ENCODE peak calls at places on chromosomes 3 and 15, in six cellular contexts. B, X, U, W, F and L are unnamed samples. For H3K27me3, the result is how much of the 10 kb centered on the place peaks cover.

GRCh38 chr15:62783303-62783957 is 259.1 kb upstream of the TPM1 start:
- DNase-seq in B (peak), X (no peak), U (no peak), W (no peak), F (no peak), L (no peak)

GRCh38 chr3:181009225-181009624 is 19.7 kb upstream of the DNAJC19 start:
- DNase-seq in B (no peak), X (no peak), U (no peak), W (no peak), F (no peak), L (no peak)

GRCh38 chr3:179069762-179070390 is 1.7 kb downstream of the ZMAT3 start:
- DNase-seq in B (no peak), X (no peak), U (no peak), W (no peak), F (no peak), L (no peak)

GRCh38 chr3:15726043-15726442 is 71.7 kb downstream of the ANKRD28 start:
- DNase-seq in B (no peak), X (no peak), U (no peak), W (no peak), F (no peak), L (no peak)

GRCh38 chr3:151919446-151919845 is 46.0 kb downstream of the SUCNR1 start:
- DNase-seq in B (no peak), X (no peak), U (no peak), W (no peak), F (no peak), L (no peak)

GRCh38 chr15:56752986-56753385 is 19.7 kb upstream of the ZNF280D start:
- DNase-seq in B (no peak), X (no peak), U (no peak), W (no peak), F (no peak), L (no peak)

GRCh38 chr15:76994001-76994400 is 925 bp upstream of the PSTPIP1 start:
- DNase-seq in B (peak), X (peak), U (peak), W (no peak), F (peak), L (no peak)

GRCh38 chr15:33068531-33068990 is 126.0 kb downstream of the FMN1 start:
- DNase-seq in B (peak), X (peak), U (no peak), W (peak), F (peak), L (peak)

GRCh38 chr3:14133188-14133800 is 8.4 kb downstream of the TMEM43 start:
- DNase-seq in B (no peak), X (peak), U (no peak), W (no peak), F (no peak), L (no peak)

GRCh38 chr3:39712413-39713048 is 96.9 kb upstream of the MYRIP start:
- DNase-seq in B (no peak), X (no peak), U (no peak), W (no peak), F (no peak), L (no peak)

GRCh38 chr15:44385344-44385942 is 42.0 kb upstream of the CTDSPL2 start:
- DNase-seq in B (no peak), X (no peak), U (no peak), W (no peak), F (no peak), L (no peak)

GRCh38 chr3:19457449-19457848 is 309.1 kb downstream of the KCNH8 start:
- DNase-seq in B (no peak), X (no peak), U (no peak), W (peak), F (no peak), L (no peak)

GRCh38 chr3:19455546-19455945 is 307.2 kb downstream of the KCNH8 start:
- DNase-seq in B (no peak), X (no peak), U (no peak), W (no peak), F (no peak), L (no peak)
- H3K27ac ChIP-seq in B (no peak), X (no peak), U (no peak), W (no peak), F (no peak), L (no peak)

GRCh38 chr3:11054739-11055438 is 62.3 kb downstream of the SLC6A1 start:
- DNase-seq in B (no peak), X (no peak), U (no peak), W (no peak), F (no peak), L (no peak)
- H3K27me3 ChIP-seq in B (under half), X (under half), U (under half), W (under half), F (under half), L (under half)

GRCh38 chr3:71142440-71143161 is 440.9 kb downstream of the FOXP1 start:
- DNase-seq in B (no peak), X (no peak), U (no peak), W (no peak), F (no peak), L (peak)

GRCh38 chr3:71143493-71143892 is 440.0 kb downstream of the FOXP1 start:
- DNase-seq in B (no peak), X (no peak), U (no peak), W (no peak), F (no peak), L (no peak)

GRCh38 chr3:71145954-71146353 is 437.6 kb downstream of the FOXP1 start:
- DNase-seq in B (peak), X (no peak), U (no peak), W (no peak), F (no peak), L (no peak)

GRCh38 chr3:71146673-71147072 is 436.9 kb downstream of the FOXP1 start:
- DNase-seq in B (no peak), X (no peak), U (no peak), W (no peak), F (no peak), L (no peak)

GRCh38 chr3:71144525-71145253 is 438.8 kb downstream of the FOXP1 start:
- DNase-seq in B (no peak), X (no peak), U (no peak), W (no peak), F (no peak), L (no peak)
- H3K27ac ChIP-seq in B (no peak), X (no peak), U (no peak), W (no peak), F (no peak), L (no peak)

GRCh38 chr15:96332854-96333193 is 2.3 kb downstream of the NR2F2 start:
- DNase-seq in B (peak), X (no peak), U (no peak), W (no peak), F (no peak), L (peak)

GRCh38 chr15:96335429-96335807 is 4.9 kb downstream of the NR2F2 start:
- DNase-seq in B (peak), X (peak), U (no peak), W (no peak), F (no peak), L (peak)

GRCh38 chr15:96333194-96334016 is 2.9 kb downstream of the NR2F2 start:
- DNase-seq in B (peak), X (peak), U (no peak), W (no peak), F (peak), L (peak)

GRCh38 chr15:96334705-96335428 is 4.4 kb downstream of the NR2F2 start:
- DNase-seq in B (peak), X (peak), U (no peak), W (no peak), F (no peak), L (no peak)

GRCh38 chr15:96334017-96334704 is 3.7 kb downstream of the NR2F2 start:
- DNase-seq in B (peak), X (peak), U (no peak), W (no peak), F (no peak), L (no peak)
- H3K27me3 ChIP-seq in B (under half), X (under half), U (half or more), W (under half), F (under half), L (under half)

GRCh38 chr15:88648357-88649214 is 9.8 kb downstream of the ISG20 start:
- DNase-seq in B (peak), X (peak), U (no peak), W (no peak), F (peak), L (no peak)
- H3K27ac ChIP-seq in B (peak), X (peak), U (peak), W (no peak), F (peak), L (no peak)

DNA sequence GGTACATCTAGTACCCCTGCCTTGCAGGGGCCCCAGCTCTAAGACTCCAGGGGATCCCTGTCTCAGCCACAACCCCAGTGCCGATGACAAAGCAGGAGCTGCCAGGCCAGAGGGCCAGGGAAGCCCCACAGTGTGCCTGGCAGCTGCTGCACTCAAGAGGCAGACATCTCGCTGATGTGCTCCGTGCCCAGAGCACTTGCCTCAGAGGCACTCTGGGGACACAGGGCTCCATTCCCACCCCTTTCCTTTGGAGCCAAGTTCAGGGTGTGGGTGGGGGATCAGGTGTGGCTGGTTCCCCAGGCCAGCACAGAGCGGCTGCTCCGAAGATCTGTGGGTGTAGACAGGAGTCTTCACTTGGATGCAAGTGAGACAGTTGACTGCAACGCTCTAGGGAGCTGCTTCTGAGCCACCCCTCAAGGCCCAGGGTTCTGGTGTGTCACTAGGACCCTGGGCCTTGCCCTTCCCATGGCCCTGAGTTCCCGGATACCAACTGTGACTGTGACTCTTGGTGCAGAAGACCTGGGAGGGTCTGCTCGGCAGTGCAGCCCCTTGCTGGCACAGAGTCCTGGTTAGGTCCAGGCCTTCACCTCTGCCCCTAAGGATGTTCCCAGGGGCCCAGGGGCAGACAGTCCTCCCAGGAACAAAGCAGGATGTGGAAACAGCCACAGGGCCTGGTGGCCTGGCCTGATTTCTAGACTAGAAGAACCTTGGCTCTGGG is 2.6 kb downstream of the NT5DC2 start:
- DNase-seq in B (no peak), X (no peak), U (no peak), W (no peak), F (peak), L (no peak)
- H3K27me3 ChIP-seq in B (under half), X (under half), U (under half), W (under half), F (under half), L (under half)